ENCODE peak calls at places on chromosomes 1 and 21, in nine cellular contexts. E is fibroblast of lung, H is adrenal gland, K is astrocyte of the spinal cord, F is psoas muscle, V is GM23338, M is WTC11, T is omental fat pad, A is heart left ventricle. P is an unnamed sample.
A peak's percentile ranks its signal among the peaks of the same experiment; 100 is the strongest.

GRCh38 chr1:206717237-206717989 is 32.7 kb downstream of the MAPKAPK2 start:
- DNase-seq in E (no peak), H (peak; percentile 50), K (no peak), F (no peak), V (no peak), M (no peak), T (no peak), A (no peak), P (no peak)

GRCh38 chr1:218211241-218211640 is 73.9 kb upstream of the RRP15 start:
- DNase-seq in E (peak; percentile 64), H (no peak), K (peak; percentile 26), F (no peak), V (no peak), M (no peak), T (no peak), A (no peak), P (no peak)

GRCh38 chr21:36804867-36805611 is 106.1 kb downstream of the SIM2 start:
- DNase-seq in E (no peak), H (no peak), K (no peak), F (no peak), V (no peak), M (no peak), T (no peak), A (no peak), P (no peak)

GRCh38 chr1:175564723-175565122 is 178.7 kb downstream of the TNR start:
- DNase-seq in E (no peak), H (no peak), K (no peak), F (no peak), V (no peak), M (no peak), T (no peak), A (no peak), P (no peak)

GRCh38 chr1:164726235-164726634 is 167.3 kb downstream of the PBX1 start:
- DNase-seq in E (peak; percentile 90), H (no peak), K (peak; percentile 52), F (no peak), V (no peak), M (no peak), T (no peak), A (no peak), P (no peak)

GRCh38 chr1:144101397-144102050 is 129.7 kb upstream of the FAM72C start:
- DNase-seq in E (no peak), H (peak; percentile 15), K (no peak), F (peak; percentile 30), V (no peak), M (peak; percentile 10), T (peak; percentile 22), A (peak; percentile 77), P (peak; percentile 30)

GRCh38 chr1:30719406-30720270 is 3.7 kb downstream of the MATN1 start:
- DNase-seq in E (peak; percentile 40), H (no peak), K (no peak), F (peak; percentile 10), V (no peak), M (no peak), T (no peak), A (peak; percentile 46), P (no peak)

GRCh38 chr1:43781574-43781973 is 74.2 kb downstream of the ST3GAL3 start:
- DNase-seq in E (no peak), H (no peak), K (no peak), F (no peak), V (no peak), M (no peak), T (no peak), A (no peak), P (no peak)

GRCh38 chr21:45112371-45112770 is 38.0 kb downstream of the ADARB1 start:
- DNase-seq in E (peak; percentile 26), H (no peak), K (no peak), F (no peak), V (no peak), M (no peak), T (no peak), A (no peak), P (no peak)

GRCh38 chr1:247209306-247209900 is 37.6 kb upstream of the ZNF124 start:
- DNase-seq in E (no peak), H (no peak), K (no peak), F (no peak), V (peak; percentile 34), M (no peak), T (no peak), A (no peak), P (no peak)

GRCh38 chr1:233361876-233362275 is 34.4 kb downstream of the MAP3K21 start:
- DNase-seq in E (no peak), H (no peak), K (no peak), F (no peak), V (peak; percentile 47), M (peak; percentile 15), T (no peak), A (no peak), P (no peak)

GRCh38 chr1:2102753-2103152 is 52.5 kb downstream of the PRKCZ start:
- DNase-seq in E (no peak), H (no peak), K (no peak), F (peak; percentile 0), V (no peak), M (no peak), T (no peak), A (no peak), P (no peak)

GRCh38 chr1:227928811-227929375 is 18.8 kb downstream of the WNT9A start:
- DNase-seq in E (no peak), H (no peak), K (no peak), F (no peak), V (no peak), M (no peak), T (no peak), A (no peak), P (no peak)

GRCh38 chr21:29166853-29167252 is 36.4 kb downstream of the MAP3K7CL start:
- DNase-seq in E (no peak), H (no peak), K (no peak), F (no peak), V (no peak), M (no peak), T (no peak), A (no peak), P (no peak)

GRCh38 chr21:17461014-17461413 is 51.8 kb upstream of the CXADR start:
- DNase-seq in E (peak; percentile 94), H (peak; percentile 75), K (peak; percentile 81), F (no peak), V (no peak), M (no peak), T (no peak), A (no peak), P (no peak)

GRCh38 chr1:180928272-180929230 is 15.9 kb downstream of the KIAA1614 start:
- DNase-seq in E (no peak), H (no peak), K (no peak), F (no peak), V (no peak), M (no peak), T (no peak), A (peak; percentile 58), P (no peak)

GRCh38 chr1:232904566-232904965 is 45.8 kb upstream of the NTPCR start:
- DNase-seq in E (peak; percentile 87), H (no peak), K (peak; percentile 64), F (no peak), V (no peak), M (no peak), T (no peak), A (no peak), P (no peak)

GRCh38 chr1:29808141-29808995 is 572.0 kb downstream of the PTPRU start:
- DNase-seq in E (no peak), H (no peak), K (no peak), F (no peak), V (no peak), M (no peak), T (no peak), A (no peak), P (no peak)

GRCh38 chr1:158155673-158156072 is 25.0 kb upstream of the CD1D start:
- DNase-seq in E (no peak), H (no peak), K (no peak), F (no peak), V (no peak), M (no peak), T (no peak), A (no peak), P (no peak)

GRCh38 chr1:82445827-82446226 is 645.1 kb downstream of the ADGRL2 start:
- DNase-seq in E (peak; percentile 0), H (no peak), K (no peak), F (no peak), V (no peak), M (no peak), T (no peak), A (no peak), P (no peak)

GRCh38 chr1:88729297-88729696 is 45.2 kb downstream of the PKN2 start:
- DNase-seq in E (no peak), H (no peak), K (no peak), F (no peak), V (no peak), M (no peak), T (no peak), A (no peak), P (no peak)

GRCh38 chr1:100391675-100392074 is 39.4 kb downstream of the CDC14A start:
- DNase-seq in E (no peak), H (no peak), K (no peak), F (no peak), V (no peak), M (no peak), T (no peak), A (no peak), P (no peak)

DNA sequence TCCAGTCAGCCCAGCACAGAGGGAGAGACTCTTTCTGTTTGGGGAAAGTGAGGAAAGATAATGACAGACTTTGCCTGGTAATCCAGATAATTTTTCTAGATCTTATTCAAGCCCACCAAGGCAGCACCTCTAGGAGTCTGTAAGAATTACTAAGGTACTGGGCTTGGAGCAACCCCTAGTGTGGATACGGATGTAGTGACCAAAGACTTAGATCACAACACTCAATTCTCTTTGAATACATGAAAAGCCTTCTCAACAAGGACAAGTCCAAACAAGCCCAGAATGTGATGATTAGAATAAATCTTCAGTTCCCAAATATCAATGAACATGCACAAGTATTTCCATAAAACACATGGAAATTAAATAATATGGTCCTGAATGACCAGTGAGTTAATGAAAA is 206.9 kb downstream of the MRPL39 start:
- DNase-seq in E (no peak), H (no peak), K (no peak), F (no peak), V (no peak), M (no peak), T (no peak), A (no peak), P (no peak)
- TF ChIP-seq CTCF in E (no peak), H (no peak), K (no peak), F (no peak), V (no peak), M (no peak), T (no peak), A (no peak), P (no peak)

GRCh38 chr1:156767101-156767878 is at the start of gene PRCC:
- DNase-seq in E (peak; percentile 100), H (peak; percentile 99), K (peak; percentile 100), F (peak; percentile 97), V (peak; percentile 99), M (peak; percentile 98), T (peak; percentile 85), A (peak; percentile 97), P (peak; percentile 93)
- TF ChIP-seq CTCF in E (no peak), H (no peak), K (no peak), F (no peak), V (no peak), M (no peak), T (no peak), A (no peak), P (no peak)

GRCh38 chr21:22892757-22893156 is 1894.5 kb downstream of the NCAM2 start:
- DNase-seq in E (no peak), H (no peak), K (no peak), F (no peak), V (no peak), M (no peak), T (no peak), A (no peak), P (no peak)
- TF ChIP-seq CTCF in E (no peak), H (no peak), K (no peak), F (no peak), V (no peak), M (no peak), T (no peak), A (no peak), P (no peak)

GRCh38 chr1:5444365-5444890 is 547.8 kb downstream of the NPHP4 start:
- DNase-seq in E (no peak), H (no peak), K (no peak), F (no peak), V (no peak), M (no peak), T (no peak), A (no peak), P (no peak)
- TF ChIP-seq CTCF in E (no peak), H (no peak), K (no peak), F (no peak), V (no peak), M (no peak), T (no peak), A (no peak), P (no peak)